ENCODE peak calls at places on chromosome 13, in four cellular contexts. One of them, this sample, is unnamed.

GRCh38 chr13:91468301-91468700 is 69.9 kb downstream of the GPC5 start:
- DNase-seq in activated T-cell treated with anti-CD3 and anti-CD28 coated beads for 48 hours: no peak
- DNase-seq in suprapubic skin: no peak
- DNase-seq in K562: no peak
- DNase-seq in this sample: no peak

GRCh38 chr13:53340505-53341143 is 312.0 kb downstream of the OLFM4 start:
- DNase-seq in K562: no peak
- DNase-seq in activated T-cell treated with anti-CD3 and anti-CD28 coated beads for 48 hours: no peak
- DNase-seq in suprapubic skin: no peak
- DNase-seq in this sample: no peak

GRCh38 chr13:42119875-42120274 is 71.4 kb downstream of the DGKH start:
- DNase-seq in activated T-cell treated with anti-CD3 and anti-CD28 coated beads for 48 hours: no peak
- DNase-seq in K562: no peak
- DNase-seq in suprapubic skin: no peak
- DNase-seq in this sample: no peak

GRCh38 chr13:113763961-113764792 is 5.2 kb downstream of the TMEM255B start:
- DNase-seq in activated T-cell treated with anti-CD3 and anti-CD28 coated beads for 48 hours: no peak
- DNase-seq in K562: no peak
- DNase-seq in suprapubic skin: peak
- DNase-seq in this sample: no peak

GRCh38 chr13:64684685-64685431 is 2545.3 kb downstream of the PCDH9 start:
- DNase-seq in K562: no peak
- DNase-seq in activated T-cell treated with anti-CD3 and anti-CD28 coated beads for 48 hours: no peak
- DNase-seq in suprapubic skin: no peak
- DNase-seq in this sample: no peak

GRCh38 chr13:75331792-75332349 is 150.1 kb downstream of the TBC1D4 start:
- DNase-seq in suprapubic skin: no peak
- DNase-seq in K562: no peak
- DNase-seq in activated T-cell treated with anti-CD3 and anti-CD28 coated beads for 48 hours: no peak
- DNase-seq in this sample: no peak

GRCh38 chr13:52786747-52787146 is 47.1 kb upstream of the CNMD start:
- DNase-seq in suprapubic skin: no peak
- DNase-seq in K562: no peak
- DNase-seq in activated T-cell treated with anti-CD3 and anti-CD28 coated beads for 48 hours: no peak
- DNase-seq in this sample: no peak

GRCh38 chr13:32737679-32738078 is 151.4 kb downstream of the PDS5B start:
- DNase-seq in activated T-cell treated with anti-CD3 and anti-CD28 coated beads for 48 hours: no peak
- DNase-seq in suprapubic skin: no peak
- DNase-seq in K562: no peak
- DNase-seq in this sample: no peak

GRCh38 chr13:72221276-72221962 is 354.4 kb upstream of the DACH1 start:
- DNase-seq in suprapubic skin: no peak
- DNase-seq in activated T-cell treated with anti-CD3 and anti-CD28 coated beads for 48 hours: no peak
- DNase-seq in K562: peak
- DNase-seq in this sample: no peak

GRCh38 chr13:26544707-26545106 is 12.8 kb upstream of the WASF3 start:
- DNase-seq in K562: no peak
- DNase-seq in activated T-cell treated with anti-CD3 and anti-CD28 coated beads for 48 hours: no peak
- DNase-seq in suprapubic skin: no peak
- DNase-seq in this sample: no peak

GRCh38 chr13:99104396-99104795 is 96.3 kb upstream of the UBAC2 start:
- DNase-seq in K562: peak
- DNase-seq in suprapubic skin: no peak
- DNase-seq in activated T-cell treated with anti-CD3 and anti-CD28 coated beads for 48 hours: no peak
- DNase-seq in this sample: no peak

This sample was measured in activated T-helper 2 cell treated with anti-CD3 and anti-CD28 coated beads, Interferon-gamma antibody, Interleukin-2, Interleukin-4, amounts not matched to agents 10 μg/mL and 5 μg/mL and 100 μg/mL, durations not matched to agents 14 hours and 24 hours and 36 hours.